ENCODE peak calls at places on chromosomes 6 and 20, in five cellular contexts. One of them, this sample, is unnamed.

GRCh38 chr6:131657630-131658111 is 20.6 kb downstream of the ENPP3 start:
- DNase-seq in myocyte: peak
- DNase-seq in LoVo: no peak
- DNase-seq in naive thymus-derived CD4-positive, alpha-beta T cell: no peak
- DNase-seq in T-helper 2 cell: no peak
- DNase-seq in this sample: no peak

GRCh38 chr6:90219168-90219985 is 77.3 kb downstream of the BACH2 start:
- DNase-seq in myocyte: peak
- DNase-seq in naive thymus-derived CD4-positive, alpha-beta T cell: peak
- DNase-seq in LoVo: no peak
- DNase-seq in T-helper 2 cell: no peak
- DNase-seq in this sample: no peak

GRCh38 chr6:143867236-143867635 is 3.0 kb downstream of the ZC2HC1B start:
- DNase-seq in myocyte: no peak
- DNase-seq in LoVo: no peak
- DNase-seq in naive thymus-derived CD4-positive, alpha-beta T cell: no peak
- DNase-seq in T-helper 2 cell: no peak
- DNase-seq in this sample: no peak

GRCh38 chr6:161369339-161369738 is 95.5 kb upstream of the AGPAT4 start:
- DNase-seq in LoVo: peak
- DNase-seq in naive thymus-derived CD4-positive, alpha-beta T cell: no peak
- DNase-seq in T-helper 2 cell: no peak
- DNase-seq in myocyte: peak
- DNase-seq in this sample: no peak

GRCh38 chr6:70210462-70210861 is 92.4 kb downstream of the COL9A1 start:
- DNase-seq in myocyte: peak
- DNase-seq in LoVo: no peak
- DNase-seq in T-helper 2 cell: no peak
- DNase-seq in naive thymus-derived CD4-positive, alpha-beta T cell: no peak
- DNase-seq in this sample: no peak

GRCh38 chr20:61407561-61407960 is 155.5 kb downstream of the CDH4 start:
- DNase-seq in myocyte: no peak
- DNase-seq in T-helper 2 cell: no peak
- DNase-seq in LoVo: no peak
- DNase-seq in naive thymus-derived CD4-positive, alpha-beta T cell: no peak
- DNase-seq in this sample: no peak

GRCh38 chr20:37968726-37969401 is 64.4 kb downstream of the TTI1 start:
- DNase-seq in naive thymus-derived CD4-positive, alpha-beta T cell: no peak
- DNase-seq in LoVo: no peak
- DNase-seq in myocyte: peak
- DNase-seq in T-helper 2 cell: no peak
- DNase-seq in this sample: no peak

GRCh38 chr20:59604770-59605665 is 678 bp downstream of the PHACTR3 start:
- DNase-seq in naive thymus-derived CD4-positive, alpha-beta T cell: no peak
- DNase-seq in myocyte: no peak
- DNase-seq in LoVo: no peak
- DNase-seq in T-helper 2 cell: no peak
- DNase-seq in this sample: no peak

GRCh38 chr6:40778186-40778585 is 191.0 kb upstream of the LRFN2 start:
- DNase-seq in naive thymus-derived CD4-positive, alpha-beta T cell: no peak
- DNase-seq in LoVo: peak
- DNase-seq in T-helper 2 cell: no peak
- DNase-seq in myocyte: no peak
- DNase-seq in this sample: no peak

GRCh38 chr6:11613858-11614257 is 76.3 kb downstream of the TMEM170B start:
- DNase-seq in T-helper 2 cell: no peak
- DNase-seq in myocyte: peak
- DNase-seq in LoVo: no peak
- DNase-seq in naive thymus-derived CD4-positive, alpha-beta T cell: no peak
- DNase-seq in this sample: no peak

GRCh38 chr20:9130407-9130995 is 61.6 kb downstream of the PLCB4 start:
- DNase-seq in T-helper 2 cell: no peak
- DNase-seq in myocyte: no peak
- DNase-seq in LoVo: no peak
- DNase-seq in naive thymus-derived CD4-positive, alpha-beta T cell: no peak
- DNase-seq in this sample: no peak

GRCh38 chr6:17741507-17741906 is 34.8 kb upstream of the NUP153 start:
- DNase-seq in T-helper 2 cell: no peak
- DNase-seq in LoVo: no peak
- DNase-seq in naive thymus-derived CD4-positive, alpha-beta T cell: no peak
- DNase-seq in myocyte: peak
- DNase-seq in this sample: no peak

GRCh38 chr6:19918436-19918835 is 81.3 kb downstream of the ID4 start:
- DNase-seq in myocyte: no peak
- DNase-seq in naive thymus-derived CD4-positive, alpha-beta T cell: no peak
- DNase-seq in T-helper 2 cell: no peak
- DNase-seq in LoVo: no peak
- DNase-seq in this sample: no peak

GRCh38 chr20:46167080-46167479 is 49.0 kb downstream of the CD40 start:
- DNase-seq in T-helper 2 cell: no peak
- DNase-seq in LoVo: no peak
- DNase-seq in myocyte: no peak
- DNase-seq in naive thymus-derived CD4-positive, alpha-beta T cell: no peak
- DNase-seq in this sample: no peak

GRCh38 chr6:123434186-123434585 is 202.6 kb downstream of the TRDN start:
- DNase-seq in T-helper 2 cell: no peak
- DNase-seq in naive thymus-derived CD4-positive, alpha-beta T cell: no peak
- DNase-seq in myocyte: no peak
- DNase-seq in LoVo: no peak
- DNase-seq in this sample: no peak

GRCh38 chr6:68313911-68314310 is 321.2 kb upstream of the ADGRB3 start:
- DNase-seq in naive thymus-derived CD4-positive, alpha-beta T cell: no peak
- DNase-seq in T-helper 2 cell: no peak
- DNase-seq in myocyte: peak
- DNase-seq in LoVo: no peak
- DNase-seq in this sample: no peak

GRCh38 chr20:33828326-33828834 is 17.2 kb downstream of the CHMP4B start:
- DNase-seq in myocyte: peak
- DNase-seq in naive thymus-derived CD4-positive, alpha-beta T cell: no peak
- DNase-seq in LoVo: no peak
- DNase-seq in T-helper 2 cell: no peak
- DNase-seq in this sample: no peak

GRCh38 chr6:98593676-98594075 is 240.7 kb upstream of the POU3F2 start:
- DNase-seq in T-helper 2 cell: no peak
- DNase-seq in LoVo: no peak
- DNase-seq in naive thymus-derived CD4-positive, alpha-beta T cell: no peak
- DNase-seq in myocyte: no peak
- DNase-seq in this sample: no peak

GRCh38 chr20:16624106-16624505 is 50.9 kb upstream of the KIF16B start:
- DNase-seq in naive thymus-derived CD4-positive, alpha-beta T cell: no peak
- DNase-seq in T-helper 2 cell: no peak
- DNase-seq in LoVo: peak
- DNase-seq in myocyte: no peak
- DNase-seq in this sample: no peak

GRCh38 chr6:134984821-134985220 is 34.9 kb upstream of the ALDH8A1 start:
- DNase-seq in myocyte: no peak
- DNase-seq in T-helper 2 cell: no peak
- DNase-seq in naive thymus-derived CD4-positive, alpha-beta T cell: no peak
- DNase-seq in LoVo: no peak
- DNase-seq in this sample: no peak

GRCh38 chr20:63453029-63453523 is 19.4 kb downstream of the KCNQ2 start:
- DNase-seq in T-helper 2 cell: no peak
- DNase-seq in LoVo: no peak
- DNase-seq in naive thymus-derived CD4-positive, alpha-beta T cell: no peak
- DNase-seq in myocyte: peak
- DNase-seq in this sample: no peak

GRCh38 chr20:1505871-1506270 is 14.7 kb upstream of the SIRPB2 start:
- DNase-seq in LoVo: no peak
- DNase-seq in myocyte: no peak
- DNase-seq in naive thymus-derived CD4-positive, alpha-beta T cell: no peak
- DNase-seq in T-helper 2 cell: no peak
- DNase-seq in this sample: no peak

GRCh38 chr20:45518282-45518681 is 2.9 kb upstream of the SPINT3 start:
- DNase-seq in myocyte: no peak
- DNase-seq in LoVo: peak
- DNase-seq in naive thymus-derived CD4-positive, alpha-beta T cell: no peak
- DNase-seq in T-helper 2 cell: no peak
- DNase-seq in this sample: no peak

GRCh38 chr6:148973809-148974208 is 227.0 kb downstream of the UST start:
- DNase-seq in naive thymus-derived CD4-positive, alpha-beta T cell: no peak
- DNase-seq in T-helper 2 cell: no peak
- DNase-seq in myocyte: peak
- DNase-seq in LoVo: no peak
- DNase-seq in this sample: no peak